ENCODE peak calls at places on chromosomes 11 and 22, in four cellular contexts. N is lower lobe of right lung, Y is body of pancreas, P is A549. M is an unnamed sample.

GRCh38 chr11:86806903-86807302 is 6.6 kb downstream of the PRSS23 start:
- DNase-seq in P (no peak), Y (no peak), N (no peak), M (no peak)

GRCh38 chr22:48051796-48052620 is 1289.6 kb downstream of the TBC1D22A start:
- DNase-seq in Y (no peak), N (no peak), P (no peak), M (peak)

GRCh38 chr11:115168229-115168671 is 336.0 kb downstream of the CADM1 start:
- DNase-seq in P (no peak), Y (no peak), N (no peak), M (no peak)

GRCh38 chr11:27241316-27242122 is 121.5 kb downstream of the CCDC34 start:
- DNase-seq in P (peak), N (no peak), Y (no peak), M (no peak)

GRCh38 chr11:16867097-16867496 is 128.7 kb downstream of the C11orf58 start:
- DNase-seq in Y (no peak), P (no peak), N (no peak), M (no peak)

GRCh38 chr11:115219378-115219777 is 284.8 kb downstream of the CADM1 start:
- DNase-seq in Y (no peak), N (no peak), P (no peak), M (no peak)

GRCh38 chr11:64650923-64651523 is 60.0 kb downstream of the SLC22A12 start:
- DNase-seq in Y (no peak), P (peak), N (no peak), M (no peak)

GRCh38 chr22:23888615-23889401 is 5.4 kb upstream of the MIF start:
- DNase-seq in N (no peak), Y (no peak), P (peak), M (no peak)

GRCh38 chr11:60918251-60918940 is 4.4 kb downstream of the TMEM109 start:
- DNase-seq in Y (no peak), N (no peak), P (no peak), M (no peak)

GRCh38 chr11:35906681-35907080 is 37.2 kb upstream of the LDLRAD3 start:
- DNase-seq in P (no peak), Y (no peak), N (no peak), M (no peak)

GRCh38 chr11:37409124-37409523 is 811.1 kb upstream of the RAG2 start:
- DNase-seq in Y (no peak), P (no peak), N (no peak), M (no peak)

GRCh38 chr11:1396375-1396841 is 6.7 kb downstream of the BRSK2 start:
- DNase-seq in N (no peak), Y (no peak), P (no peak), M (no peak)

GRCh38 chr11:130738618-130739017 is 177.7 kb downstream of the SNX19 start:
- DNase-seq in Y (no peak), P (no peak), N (no peak), M (no peak)

GRCh38 chr11:117378966-117379865 is 51.6 kb downstream of the CEP164 start:
- DNase-seq in Y (no peak), P (no peak), N (no peak), M (no peak)

GRCh38 chr11:11577246-11577855 is 44.5 kb downstream of the GALNT18 start:
- DNase-seq in Y (no peak), P (no peak), N (no peak), M (no peak)

GRCh38 chr11:126581871-126582270 is 226.4 kb downstream of the ST3GAL4 start:
- DNase-seq in Y (no peak), N (no peak), P (no peak), M (no peak)

GRCh38 chr22:50016988-50017700 is 4.6 kb upstream of the IL17REL start:
- DNase-seq in P (no peak), Y (no peak), N (peak), M (no peak)

GRCh38 chr22:29030618-29031235 is 30.9 kb downstream of the C22orf31 start:
- DNase-seq in Y (peak), P (peak), N (peak), M (peak)

GRCh38 chr11:76672431-76673163 is 2.0 kb upstream of the LRRC32 start:
- DNase-seq in P (no peak), N (no peak), Y (no peak), M (no peak)

GRCh38 chr11:67398661-67399563 is 2.7 kb downstream of the PPP1CA start:
- DNase-seq in N (peak), Y (no peak), P (no peak), M (no peak)
- H3K4me3 ChIP-seq in N (no peak), Y (no peak), P (no peak), M (no peak)

DNA sequence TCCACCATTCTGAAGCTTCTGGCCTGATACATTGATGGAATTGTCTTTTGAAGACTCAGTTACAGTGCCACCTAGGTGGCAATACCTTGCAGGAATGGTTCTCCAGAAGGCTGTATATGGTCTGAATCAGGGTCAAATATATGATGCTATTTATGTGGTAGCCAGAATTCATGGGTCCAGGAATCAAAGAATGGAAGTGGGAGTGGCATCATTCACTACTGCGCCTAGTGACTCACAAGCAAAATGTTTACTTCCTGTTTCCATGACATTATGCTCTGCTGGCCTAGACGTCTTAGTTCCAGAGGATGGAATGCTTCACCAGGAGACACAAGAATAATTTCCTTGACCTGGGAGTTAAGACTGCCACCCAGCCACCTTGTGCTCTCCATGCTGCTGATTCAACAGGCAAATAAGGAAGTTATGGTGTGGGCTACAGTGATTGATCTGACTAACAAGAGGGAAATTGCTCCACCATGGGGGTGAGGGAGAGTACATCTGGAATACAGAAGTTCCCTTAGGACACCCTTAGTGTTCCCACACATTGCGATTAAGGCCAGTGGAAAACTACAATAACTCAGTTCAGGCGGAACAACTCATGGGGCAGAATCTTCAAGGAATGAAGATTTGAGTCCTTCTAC is 491.8 kb downstream of the ETS1 start:
- DNase-seq in P (peak), N (no peak), Y (no peak), M (no peak)
- TF ChIP-seq CTCF in P (no peak), N (no peak), Y (no peak), M (no peak)

GRCh38 chr11:44848203-44848962 is 102.3 kb downstream of the TP53I11 start:
- DNase-seq in P (no peak), N (no peak), Y (no peak), M (no peak)

GRCh38 chr11:44851496-44851895 is 99.2 kb downstream of the TP53I11 start:
- DNase-seq in N (no peak), Y (no peak), P (no peak), M (no peak)

GRCh38 chr11:44848963-44849350 is 101.7 kb downstream of the TP53I11 start:
- DNase-seq in Y (no peak), P (no peak), N (no peak), M (no peak)

GRCh38 chr11:44849424-44849823 is 101.3 kb downstream of the TP53I11 start:
- DNase-seq in P (no peak), Y (no peak), N (no peak), M (no peak)

DNA sequence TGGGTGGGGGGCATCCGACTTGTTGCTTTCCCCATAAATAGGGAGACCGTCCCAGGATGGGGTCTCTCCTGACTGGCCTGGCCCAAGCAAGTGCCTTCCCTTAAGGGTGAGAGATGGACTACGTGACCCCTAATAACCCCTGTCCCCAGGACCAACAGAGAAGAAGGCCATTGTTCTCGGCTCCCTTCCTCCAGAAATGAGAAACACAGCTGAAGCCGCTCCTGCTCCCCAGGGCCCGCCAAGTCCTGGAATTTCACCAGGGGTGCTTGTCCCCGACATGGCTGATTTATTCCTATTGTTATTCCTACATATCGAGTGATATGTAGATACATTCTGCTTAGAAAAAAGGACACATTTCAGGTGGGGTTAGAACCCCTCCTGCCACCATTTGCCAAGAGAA is 100.8 kb downstream of the TP53I11 start:
- DNase-seq in N (no peak), Y (no peak), P (no peak), M (no peak)
- H3K27ac ChIP-seq in N (no peak), Y (no peak), P (no peak), M (no peak)

GRCh38 chr11:118910309-118911112 is 15.2 kb downstream of the BCL9L start:
- DNase-seq in N (peak), Y (peak), P (peak), M (peak)

GRCh38 chr11:118912742-118913410 is 12.8 kb downstream of the BCL9L start:
- DNase-seq in P (peak), N (no peak), Y (peak), M (no peak)

GRCh38 chr11:118913411-118914125 is 12.2 kb downstream of the BCL9L start:
- DNase-seq in Y (peak), P (no peak), N (peak), M (no peak)

GRCh38 chr11:118911113-118911879 is 14.4 kb downstream of the BCL9L start:
- DNase-seq in P (peak), Y (peak), N (no peak), M (no peak)

GRCh38 chr11:118911880-118912741 is 13.6 kb downstream of the BCL9L start:
- DNase-seq in N (no peak), Y (peak), P (peak), M (peak)
- H3K4me3 ChIP-seq in N (peak), Y (no peak), P (peak), M (peak)

DNA sequence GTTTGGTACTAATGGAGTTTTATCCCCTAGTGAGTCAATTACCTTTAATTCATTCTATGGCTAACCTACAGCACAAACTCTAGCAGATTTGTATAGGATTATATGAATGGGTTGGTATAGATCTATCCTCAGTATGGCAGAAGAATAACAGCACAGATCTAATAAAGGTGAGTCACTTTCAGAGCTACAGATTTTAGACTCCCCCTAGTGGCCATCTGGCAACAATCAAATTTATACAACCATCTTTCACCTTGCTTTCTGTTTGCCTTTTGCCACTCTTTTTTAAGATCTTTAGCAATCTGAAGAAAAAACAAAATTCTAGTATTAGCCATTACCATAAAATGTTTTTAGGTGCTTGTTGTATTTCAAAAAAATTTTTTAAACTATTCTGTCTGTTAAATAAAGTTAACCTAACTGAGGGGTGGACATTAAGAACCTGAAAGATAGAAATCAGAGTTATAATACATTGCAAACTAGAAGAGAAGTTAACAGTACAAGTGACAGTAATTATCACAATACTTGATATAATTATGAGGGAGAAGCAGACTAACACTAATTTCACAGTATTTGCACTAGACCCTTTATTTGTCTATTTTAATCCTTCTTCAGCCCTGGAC is 25.8 kb downstream of the DDIAS start:
- DNase-seq in N (no peak), P (peak), Y (peak), M (no peak)
- TF ChIP-seq CTCF in N (peak), P (peak), Y (peak), M (peak)

DNA sequence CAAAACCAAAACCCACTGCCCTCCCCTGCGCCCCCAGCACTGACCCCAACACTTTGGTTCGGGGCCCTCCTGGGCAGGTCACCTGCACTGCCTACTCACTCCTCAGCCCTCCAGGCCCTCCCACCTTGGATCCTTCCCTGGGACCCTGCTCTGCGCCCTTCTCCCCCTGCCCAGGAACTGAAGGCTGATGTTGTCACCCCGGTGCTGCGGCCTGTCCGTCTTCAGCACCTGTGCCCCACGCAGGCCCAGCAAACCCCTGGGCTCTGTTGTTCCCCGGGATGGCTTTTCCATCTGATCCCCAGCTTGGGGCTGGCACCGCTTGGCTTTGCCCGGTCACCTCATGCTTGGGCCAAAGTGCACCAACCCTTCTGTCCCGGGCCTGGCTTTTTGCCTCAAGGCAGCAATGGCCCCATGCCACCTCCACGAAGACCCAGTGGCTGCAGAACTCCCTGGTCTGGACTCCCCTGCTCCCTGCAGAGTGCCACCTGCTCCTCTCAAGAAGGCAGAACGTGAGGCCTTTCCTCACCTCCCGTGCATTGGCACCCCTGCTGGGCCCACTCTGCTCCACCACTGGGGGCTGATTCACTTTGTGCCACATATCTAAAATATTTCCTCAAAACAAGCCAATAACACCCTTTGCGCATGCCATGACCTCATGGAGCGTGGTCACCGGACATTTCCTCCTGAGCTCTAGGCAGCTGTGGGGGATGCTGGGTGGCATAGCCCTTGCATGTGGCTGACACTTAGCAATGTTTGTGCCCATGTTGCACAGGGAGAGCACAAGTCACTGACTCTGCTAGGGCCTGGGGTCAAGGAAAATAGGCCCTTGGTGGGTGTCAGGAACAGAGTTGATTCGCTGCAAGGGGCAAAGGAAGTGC is 8.8 kb downstream of the PPM1F start:
- DNase-seq in P (no peak), N (no peak), Y (no peak), M (no peak)
- H3K27ac ChIP-seq in P (no peak), N (peak), Y (no peak), M (peak)

GRCh38 chr11:121588747-121589146 is 136.0 kb upstream of the SORL1-AS1 start:
- DNase-seq in Y (no peak), N (no peak), P (no peak), M (no peak)
- H3K4me3 ChIP-seq in Y (no peak), N (no peak), P (no peak), M (no peak)

DNA sequence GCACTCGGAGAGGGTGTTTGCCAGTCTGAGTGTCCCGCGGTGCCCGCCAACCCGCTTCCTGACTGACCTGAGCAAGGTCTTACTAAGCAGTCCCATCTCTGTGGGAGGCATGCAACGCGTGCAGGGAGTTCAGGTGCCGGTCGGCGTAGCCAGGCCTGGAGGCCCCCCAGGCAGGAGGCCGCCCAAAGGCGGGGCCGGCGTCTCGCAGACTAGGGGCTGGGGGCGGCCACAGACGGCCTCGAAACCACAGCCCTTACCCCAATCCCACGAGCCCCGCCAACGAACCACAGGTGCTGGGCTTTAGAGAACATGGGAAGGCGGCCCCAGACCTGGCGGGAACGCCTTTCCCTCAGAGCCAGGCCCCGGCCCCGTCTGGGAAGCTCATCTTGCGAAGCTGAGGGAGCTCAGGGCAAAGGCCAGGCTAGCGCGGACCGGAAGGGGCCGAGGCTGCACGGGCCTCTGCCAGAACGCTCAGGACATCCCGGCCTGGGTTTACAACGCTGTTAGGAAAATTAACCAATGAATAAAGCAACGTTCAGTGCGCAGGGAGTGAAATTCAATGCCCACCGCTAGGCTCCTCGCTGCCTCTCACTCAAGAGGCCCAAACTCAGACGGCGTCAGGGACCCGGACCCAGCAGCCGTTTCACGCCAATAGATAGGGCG is 2.1 kb upstream of the MTFP1 start:
- DNase-seq in Y (no peak), N (peak), P (peak), M (peak)
- TF ChIP-seq CTCF in Y (no peak), N (no peak), P (no peak), M (no peak)